ENCODE peak calls at places on chromosomes 1 and 21, in five cellular contexts. B, J, S, N and W are unnamed samples.

GRCh38 chr1:167404161-167404888 is 114.0 kb downstream of the CD247 start:
- DNase-seq in S (no peak), N (no peak), B (no peak), J (no peak), W (no peak)

GRCh38 chr1:154994269-154994977 is 1.0 kb downstream of the LENEP start:
- DNase-seq in S (no peak), N (no peak), B (no peak), J (no peak), W (no peak)

GRCh38 chr1:173134029-173134428 is 73.1 kb downstream of the TNFSF4 start:
- DNase-seq in J (no peak), N (no peak), B (no peak), S (no peak), W (no peak)

GRCh38 chr1:46690931-46691411 is 19.3 kb downstream of the TEX38 start:
- DNase-seq in B (no peak), J (peak; percentile 19), S (no peak), N (no peak), W (no peak)

GRCh38 chr1:85692730-85693314 is 15.4 kb downstream of the ZNHIT6 start:
- DNase-seq in N (no peak), S (no peak), J (peak; percentile 30), B (no peak), W (peak; percentile 42)

GRCh38 chr1:905071-905749 is 18.5 kb upstream of the SAMD11 start:
- DNase-seq in B (peak; percentile 62), N (peak; percentile 42), S (peak; percentile 39), J (no peak), W (no peak)

GRCh38 chr1:198258491-198258890 is 101.7 kb downstream of the NEK7 start:
- DNase-seq in N (no peak), B (no peak), J (peak; percentile 91), S (no peak), W (peak; percentile 65)

GRCh38 chr1:201625711-201626300 is 86.9 kb downstream of the NAV1 start:
- DNase-seq in B (no peak), S (no peak), J (no peak), N (no peak), W (no peak)

GRCh38 chr21:41611966-41612606 is 104.1 kb upstream of the TMPRSS2 start:
- DNase-seq in N (no peak), J (peak; percentile 61), S (peak; percentile 52), B (peak; percentile 68), W (no peak)

GRCh38 chr1:200260587-200261335 is 149.1 kb downstream of the ZNF281 start:
- DNase-seq in N (no peak), B (no peak), S (no peak), J (no peak), W (no peak)

GRCh38 chr1:19312782-19313635 is 883 bp downstream of the SLC66A1 start:
- DNase-seq in S (no peak), N (no peak), J (no peak), B (no peak), W (peak; percentile 50)

GRCh38 chr1:153678519-153679336 is at the start of gene NPR1:
- DNase-seq in B (peak; percentile 39), J (no peak), S (peak; percentile 38), N (peak; percentile 50), W (no peak)

GRCh38 chr1:31413405-31414005 is 492 bp downstream of the SERINC2 start:
- DNase-seq in B (peak; percentile 49), S (peak; percentile 74), N (no peak), J (peak; percentile 13), W (no peak)

GRCh38 chr1:15669074-15669473 is 15.0 kb upstream of the PLEKHM2 start:
- DNase-seq in B (no peak), N (no peak), J (no peak), S (no peak), W (no peak)

GRCh38 chr1:97832490-97832889 is 88.3 kb downstream of the DPYD start:
- DNase-seq in S (no peak), B (no peak), J (no peak), N (no peak), W (no peak)

GRCh38 chr1:77081834-77082233 is 137.4 kb downstream of the PIGK start:
- DNase-seq in B (peak; percentile 17), N (no peak), S (no peak), J (no peak), W (no peak)

GRCh38 chr1:51519857-51520699 is 1.0 kb upstream of the EPS15 start:
- DNase-seq in B (peak; percentile 4), J (peak; percentile 81), N (no peak), S (no peak), W (no peak)

GRCh38 chr1:67339623-67340343 is 32.1 kb downstream of the IL12RB2 start:
- DNase-seq in B (no peak), S (no peak), J (peak; percentile 63), N (peak; percentile 54), W (peak; percentile 50)

GRCh38 chr1:155091071-155092051 is 12.7 kb downstream of the EFNA3 start:
- DNase-seq in N (peak; percentile 84), J (peak; percentile 53), S (peak; percentile 75), B (peak; percentile 95), W (no peak)

GRCh38 chr21:15221799-15222386 is 157.1 kb upstream of the NRIP1 start:
- DNase-seq in B (peak; percentile 87), N (no peak), S (peak; percentile 60), J (peak; percentile 60), W (no peak)

GRCh38 chr1:203521071-203521794 is 27.3 kb downstream of the OPTC start:
- DNase-seq in B (no peak), S (peak; percentile 60), N (no peak), J (no peak), W (no peak)

GRCh38 chr1:8423702-8424538 is 106.0 kb downstream of the SLC45A1 start:
- DNase-seq in J (peak; percentile 33), B (peak; percentile 90), S (peak; percentile 54), N (peak; percentile 68), W (no peak)

GRCh38 chr1:33902486-33903209 is 38.8 kb downstream of the HMGB4 start:
- DNase-seq in S (no peak), J (no peak), N (no peak), B (no peak), W (no peak)

GRCh38 chr1:41919764-41920397 is 1.2 kb upstream of the HIVEP3 start:
- DNase-seq in B (peak; percentile 39), N (peak; percentile 95), S (peak; percentile 33), J (peak; percentile 84), W (no peak)

GRCh38 chr21:28663111-28663693 is 329.5 kb downstream of the LTN1 start:
- DNase-seq in J (no peak), N (no peak), B (no peak), S (no peak), W (no peak)

GRCh38 chr1:223815865-223816264 is 29.9 kb downstream of the TP53BP2 start:
- DNase-seq in B (no peak), N (no peak), J (no peak), S (no peak), W (peak; percentile 66)

GRCh38 chr1:184052750-184053149 is 1.2 kb downstream of the TSEN15 start:
- DNase-seq in J (no peak), N (no peak), S (no peak), B (no peak), W (no peak)